ENCODE peak calls at places on chromosomes 6 and 20, in four cellular contexts. P is iris pigment epithelial cell, U is cardiac fibroblast, K is upper lobe of right lung. L is an unnamed sample.

GRCh38 chr20:53702617-53703016 is 109.0 kb upstream of the ZNF217 start:
- DNase-seq in U (no peak), P (no peak), K (no peak), L (no peak)

GRCh38 chr20:2986466-2986865 is 57.0 kb upstream of the GNRH2 start:
- DNase-seq in U (peak), K (no peak), P (peak), L (peak)

GRCh38 chr20:38201356-38201755 is 36.3 kb upstream of the TGM2 start:
- DNase-seq in U (peak), K (peak), P (peak), L (peak)

GRCh38 chr6:31308050-31308844 is 36.4 kb upstream of the HLA-C start:
- DNase-seq in U (peak), P (no peak), K (peak), L (no peak)

GRCh38 chr6:54981647-54982046 is 135.1 kb downstream of the FAM83B start:
- DNase-seq in P (peak), K (no peak), U (peak), L (no peak)

GRCh38 chr20:62293111-62293784 is 9.5 kb upstream of the ADRM1 start:
- DNase-seq in P (no peak), U (no peak), K (no peak), L (no peak)

GRCh38 chr20:25066386-25066785 is 8.4 kb upstream of the ACSS1 start:
- DNase-seq in K (peak), U (no peak), P (no peak), L (no peak)

GRCh38 chr20:3744806-3745685 is 12.6 kb downstream of the HSPA12B start:
- DNase-seq in P (peak), U (peak), K (peak), L (peak)

GRCh38 chr6:63565727-63566625 is 6.3 kb upstream of the LOC128125822 start:
- DNase-seq in P (peak), K (no peak), U (no peak), L (no peak)

L was measured in AG20443.